ENCODE peak calls at places on chromosomes 1 and 21, in eight cellular contexts. J is dorsolateral prefrontal cortex, X is gastrocnemius medialis, H is lung, Y is HCT116, O is AG04450, Z is ovary, T is GM23338. W is an unnamed sample.

GRCh38 chr1:186745531-186746146 is 65.4 kb upstream of the PTGS2 start:
- DNase-seq in J (no peak), T (no peak), X (no peak), H (no peak), Y (no peak), O (no peak), Z (no peak), W (no peak)

GRCh38 chr1:21295059-21295401 is 4.8 kb upstream of the ECE1 start:
- DNase-seq in T (no peak), H (no peak), J (no peak), O (no peak), Z (no peak), X (no peak), Y (peak), W (no peak)

GRCh38 chr1:53343831-53344668 is 16.2 kb upstream of the LRP8 start:
- DNase-seq in O (no peak), J (peak), T (no peak), Z (peak), H (no peak), Y (no peak), X (no peak), W (no peak)

GRCh38 chr1:237953238-237953637 is 62.5 kb upstream of the ZP4 start:
- DNase-seq in H (no peak), J (no peak), T (peak), Z (no peak), O (no peak), Y (no peak), X (no peak), W (no peak)

GRCh38 chr21:35646606-35647005 is 413.7 kb downstream of the SETD4 start:
- DNase-seq in Z (no peak), O (no peak), J (no peak), H (no peak), Y (no peak), T (no peak), X (no peak), W (no peak)

GRCh38 chr1:45300669-45300997 is 26.1 kb upstream of the HPDL start:
- DNase-seq in T (no peak), O (no peak), J (no peak), H (no peak), Y (no peak), X (no peak), Z (no peak), W (no peak)

GRCh38 chr1:179576509-179576908 is 761 bp upstream of the NPHS2 start:
- DNase-seq in Y (no peak), T (no peak), X (no peak), J (no peak), O (no peak), H (no peak), Z (no peak), W (no peak)

GRCh38 chr1:30808067-30808662 is 50.6 kb upstream of the LAPTM5 start:
- DNase-seq in Y (no peak), J (no peak), H (no peak), Z (no peak), X (no peak), T (no peak), O (no peak), W (no peak)

GRCh38 chr1:243596441-243597183 is 253.4 kb downstream of the AKT3 start:
- DNase-seq in T (no peak), H (no peak), J (no peak), O (peak), Z (no peak), Y (no peak), X (no peak), W (no peak)

GRCh38 chr1:17333081-17333480 is 25.1 kb downstream of the PADI4 start:
- DNase-seq in Z (no peak), T (no peak), Y (no peak), H (no peak), O (no peak), J (no peak), X (no peak), W (no peak)

GRCh38 chr21:36698160-36699025 is 522 bp upstream of the SIM2 start:
- DNase-seq in H (no peak), T (peak), O (no peak), J (no peak), Z (no peak), Y (peak), X (no peak), W (no peak)

GRCh38 chr1:165875171-165875570 is 47.8 kb downstream of the UCK2 start:
- DNase-seq in J (no peak), Z (no peak), T (no peak), H (no peak), Y (no peak), X (no peak), O (no peak), W (no peak)

GRCh38 chr1:154736840-154737239 is 128.9 kb upstream of the ADAR start:
- DNase-seq in Z (no peak), Y (no peak), X (no peak), H (no peak), J (no peak), O (peak), T (no peak), W (no peak)

GRCh38 chr1:15848929-15849774 is 1.6 kb downstream of the SPEN start:
- DNase-seq in H (peak), T (peak), Z (peak), Y (peak), J (peak), O (no peak), X (peak), W (peak)

GRCh38 chr1:181479137-181479745 is 4.1 kb upstream of the CACNA1E start:
- DNase-seq in J (no peak), Y (peak), Z (no peak), T (peak), O (peak), X (peak), H (no peak), W (peak)

GRCh38 chr1:61436491-61437120 is 288.3 kb downstream of the TM2D1 start:
- DNase-seq in Z (no peak), X (no peak), T (peak), O (no peak), J (no peak), Y (no peak), H (no peak), W (no peak)

GRCh38 chr1:33436557-33437296 is 5.8 kb upstream of the PHC2 start:
- DNase-seq in H (no peak), J (no peak), T (no peak), O (no peak), Z (no peak), X (no peak), Y (peak), W (no peak)

GRCh38 chr1:16073490-16074104 is at the start of gene FAM131C:
- DNase-seq in O (no peak), X (no peak), J (no peak), T (peak), H (no peak), Z (no peak), Y (no peak), W (no peak)

GRCh38 chr1:85583355-85584263 is 3.0 kb downstream of the CCN1 start:
- DNase-seq in J (no peak), T (no peak), Z (no peak), O (no peak), Y (no peak), H (no peak), X (no peak), W (no peak)
- H3K27ac ChIP-seq in J (no peak), T (peak), Z (no peak), O (peak), Y (no peak), H (no peak), X (peak), W (no peak)

GRCh38 chr1:228782662-228783414 is 47.6 kb downstream of the RHOU start:
- DNase-seq in X (peak), J (no peak), T (no peak), H (no peak), Z (no peak), O (no peak), Y (no peak), W (peak)

GRCh38 chr1:228781801-228782661 is 46.8 kb downstream of the RHOU start:
- DNase-seq in X (no peak), Z (no peak), O (no peak), Y (no peak), J (no peak), T (no peak), H (no peak), W (no peak)

GRCh38 chr1:228783415-228784045 is 48.3 kb downstream of the RHOU start:
- DNase-seq in O (no peak), T (no peak), Z (no peak), J (no peak), Y (no peak), X (no peak), H (no peak), W (no peak)

GRCh38 chr1:228778946-228779345 is 43.7 kb downstream of the RHOU start:
- DNase-seq in Y (no peak), H (no peak), O (no peak), Z (no peak), X (peak), T (no peak), J (no peak), W (no peak)

GRCh38 chr1:228781161-228781771 is 46.0 kb downstream of the RHOU start:
- DNase-seq in J (no peak), Z (no peak), T (peak), Y (no peak), X (no peak), H (peak), O (no peak), W (no peak)
- H3K4me3 ChIP-seq in J (no peak), Z (no peak), T (no peak), Y (no peak), X (no peak), H (no peak), O (no peak), W (no peak)

GRCh38 chr1:233020441-233020840 is 70.0 kb downstream of the NTPCR start:
- DNase-seq in X (no peak), T (no peak), H (no peak), J (no peak), Y (no peak), O (no peak), Z (no peak), W (peak)
- H3K27ac ChIP-seq in X (no peak), T (no peak), H (no peak), J (no peak), Y (no peak), O (peak), Z (no peak), W (no peak)

GRCh38 chr1:110605446-110605845 is 712 bp downstream of the KCNA2 start:
- DNase-seq in T (no peak), J (no peak), X (no peak), H (no peak), O (no peak), Z (no peak), Y (no peak), W (no peak)
- H3K4me3 ChIP-seq in T (peak), J (peak), X (peak), H (no peak), O (no peak), Z (no peak), Y (no peak), W (no peak)

GRCh38 chr1:13549021-13549420 is 34.6 kb upstream of the PDPN start:
- DNase-seq in H (no peak), X (no peak), O (no peak), T (no peak), Y (no peak), J (no peak), Z (no peak), W (no peak)
- H3K27ac ChIP-seq in H (no peak), X (no peak), O (no peak), T (no peak), Y (no peak), J (no peak), Z (no peak), W (no peak)

DNA sequence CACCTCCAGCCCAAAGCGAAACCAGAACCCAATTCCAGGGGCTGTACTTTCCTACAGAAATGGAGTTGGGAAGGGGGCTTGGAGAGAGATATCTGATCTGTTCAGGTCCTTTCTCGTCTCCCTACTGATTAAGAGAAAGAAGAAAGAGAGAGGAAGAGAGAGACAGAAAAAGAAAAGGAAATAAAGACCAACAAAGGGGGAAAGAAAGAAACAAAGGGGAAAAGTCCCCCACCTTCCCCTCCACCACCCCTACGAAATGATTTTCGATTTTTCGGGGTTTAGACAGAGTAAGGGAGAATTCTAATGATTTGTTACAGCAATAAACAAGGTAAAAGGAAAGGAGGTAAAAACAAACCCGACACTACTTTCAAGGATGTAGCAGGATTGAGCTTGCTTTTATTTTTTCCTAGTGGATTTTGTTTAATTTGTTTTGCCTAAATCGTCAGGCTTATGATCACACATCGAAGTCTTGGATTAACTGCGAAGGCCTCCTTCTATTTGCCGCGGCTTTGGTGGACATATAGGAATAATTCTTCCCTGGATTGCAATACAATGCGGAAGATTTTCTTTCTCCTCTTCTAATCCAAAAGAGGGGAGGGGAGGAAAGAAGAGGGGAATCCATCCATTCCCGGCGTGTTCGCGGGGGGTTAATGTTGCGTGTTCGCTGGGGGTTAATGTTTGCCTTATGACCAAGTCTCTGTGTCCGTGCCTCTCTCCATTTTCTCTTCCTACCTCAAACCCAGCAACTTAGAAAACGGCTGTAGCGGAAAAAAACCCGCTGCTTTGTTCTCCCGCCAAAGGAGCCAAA is 1.9 kb downstream of the TAL1 start:
- DNase-seq in Y (no peak), T (peak), H (no peak), J (no peak), O (no peak), Z (no peak), X (no peak), W (no peak)
- H3K4me3 ChIP-seq in Y (no peak), T (peak), H (peak), J (peak), O (no peak), Z (no peak), X (peak), W (no peak)

GRCh38 chr1:63984891-63985290 is 211.1 kb downstream of the ROR1 start:
- DNase-seq in Y (no peak), X (no peak), Z (no peak), H (no peak), O (no peak), J (no peak), T (no peak), W (no peak)
- H3K27ac ChIP-seq in Y (no peak), X (no peak), Z (no peak), H (no peak), O (no peak), J (no peak), T (no peak), W (peak)

GRCh38 chr1:220368352-220369265 is 96.4 kb upstream of the RAB3GAP2 start:
- DNase-seq in Z (no peak), X (no peak), O (no peak), H (no peak), Y (no peak), J (no peak), T (peak), W (no peak)
- H3K4me3 ChIP-seq in Z (no peak), X (no peak), O (no peak), H (no peak), Y (no peak), J (no peak), T (no peak), W (no peak)

GRCh38 chr1:51328926-51329325 is 1.4 kb downstream of the TTC39A start:
- DNase-seq in X (no peak), Y (no peak), Z (no peak), J (peak), O (no peak), T (no peak), H (no peak), W (no peak)
- H3K27ac ChIP-seq in X (peak), Y (no peak), Z (no peak), J (no peak), O (no peak), T (no peak), H (no peak), W (peak)

DNA sequence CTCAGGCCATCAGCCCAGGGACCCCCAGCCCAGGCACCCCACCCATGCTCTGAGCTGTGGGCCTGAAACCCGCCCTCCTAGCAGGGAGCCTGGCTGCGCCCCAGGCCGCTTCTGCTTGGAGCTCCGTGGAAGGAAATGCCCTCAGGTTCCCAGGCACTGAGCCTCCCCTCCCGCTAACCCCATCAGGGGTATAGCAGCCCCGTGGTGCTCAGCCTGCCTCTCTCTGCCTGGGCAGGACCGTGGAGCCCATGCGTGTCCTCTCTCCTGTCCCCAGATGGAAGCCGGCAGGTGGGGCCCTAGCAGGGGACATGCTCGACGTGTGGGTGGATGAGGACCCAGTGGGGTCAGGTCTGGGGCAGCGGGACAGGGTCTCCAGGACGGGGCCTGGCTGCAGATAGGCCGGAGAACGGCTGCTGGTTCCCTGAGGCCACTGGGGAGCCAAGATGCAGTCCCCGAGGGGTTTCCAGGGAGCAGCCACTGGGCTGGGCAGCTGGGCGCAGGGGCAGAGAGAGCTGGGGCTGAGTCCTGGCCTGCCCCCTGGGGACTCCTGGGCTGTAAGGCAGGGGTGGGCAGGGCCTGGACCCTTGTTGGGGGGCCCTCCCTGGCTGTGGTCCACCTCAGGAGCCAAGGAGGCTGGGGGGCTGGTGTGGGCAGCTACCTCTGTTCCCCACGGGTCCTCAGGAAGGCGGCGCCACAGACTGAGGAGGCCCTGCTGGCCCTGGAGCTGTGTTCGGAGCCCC is 75.5 kb downstream of the MORN1 start:
- DNase-seq in J (no peak), T (no peak), Y (no peak), Z (no peak), H (no peak), X (no peak), O (no peak), W (no peak)
- H3K4me3 ChIP-seq in J (peak), T (peak), Y (no peak), Z (no peak), H (no peak), X (no peak), O (no peak), W (no peak)

W was measured in body of pancreas.